ENCODE peak calls at places on chromosomes 4 and X, in ten cellular contexts. One of them, this sample, is unnamed.
A peak's percentile ranks its signal among the peaks of the same experiment; 100 is the strongest.

GRCh38 chrX:123803331-123803983 is 56.4 kb upstream of the XIAP start:
- DNase-seq in activated T-cell treated with anti-CD3 and anti-CD28 coated beads, Interleukin-2, amount 50 U/mL, for 72 hours: peak; percentile 16
- DNase-seq in cardiac muscle cell: peak; percentile 64
- DNase-seq in posterior vena cava: peak; percentile 34
- DNase-seq in HT-29: peak; percentile 95
- DNase-seq in HS-5: no peak
- DNase-seq in AG04449: no peak
- DNase-seq in cardiac fibroblast: peak; percentile 56
- DNase-seq in GOT3: no peak
- DNase-seq in psoas muscle: no peak
- DNase-seq in this sample: no peak

GRCh38 chrX:107684956-107685385 is 56.7 kb downstream of the PRPS1 start:
- DNase-seq in cardiac muscle cell: peak; percentile 90
- DNase-seq in HS-5: no peak
- DNase-seq in HT-29: peak; percentile 59
- DNase-seq in cardiac fibroblast: peak; percentile 90
- DNase-seq in posterior vena cava: peak; percentile 90
- DNase-seq in activated T-cell treated with anti-CD3 and anti-CD28 coated beads, Interleukin-2, amount 50 U/mL, for 72 hours: no peak
- DNase-seq in GOT3: no peak
- DNase-seq in psoas muscle: peak; percentile 85
- DNase-seq in AG04449: no peak
- DNase-seq in this sample: no peak

GRCh38 chr4:81405900-81406401 is 65.8 kb downstream of the RASGEF1B start:
- DNase-seq in activated T-cell treated with anti-CD3 and anti-CD28 coated beads, Interleukin-2, amount 50 U/mL, for 72 hours: peak; percentile 53
- DNase-seq in HS-5: peak; percentile 68
- DNase-seq in HT-29: peak; percentile 92
- DNase-seq in AG04449: peak; percentile 19
- DNase-seq in GOT3: no peak
- DNase-seq in posterior vena cava: no peak
- DNase-seq in psoas muscle: no peak
- DNase-seq in cardiac fibroblast: peak; percentile 87
- DNase-seq in cardiac muscle cell: peak; percentile 89
- DNase-seq in this sample: no peak

GRCh38 chr4:38904090-38904666 is 36.6 kb downstream of the FAM114A1 start:
- DNase-seq in psoas muscle: no peak
- DNase-seq in GOT3: no peak
- DNase-seq in posterior vena cava: no peak
- DNase-seq in cardiac fibroblast: no peak
- DNase-seq in activated T-cell treated with anti-CD3 and anti-CD28 coated beads, Interleukin-2, amount 50 U/mL, for 72 hours: no peak
- DNase-seq in HS-5: no peak
- DNase-seq in cardiac muscle cell: no peak
- DNase-seq in HT-29: peak; percentile 27
- DNase-seq in AG04449: no peak
- DNase-seq in this sample: no peak

GRCh38 chr4:6641971-6642320 is 1.5 kb downstream of the MRFAP1 start:
- DNase-seq in psoas muscle: no peak
- DNase-seq in posterior vena cava: no peak
- DNase-seq in AG04449: no peak
- DNase-seq in HT-29: no peak
- DNase-seq in HS-5: no peak
- DNase-seq in cardiac muscle cell: no peak
- DNase-seq in activated T-cell treated with anti-CD3 and anti-CD28 coated beads, Interleukin-2, amount 50 U/mL, for 72 hours: no peak
- DNase-seq in cardiac fibroblast: peak; percentile 12
- DNase-seq in GOT3: no peak
- DNase-seq in this sample: no peak

GRCh38 chrX:96729053-96729452 is 44.4 kb downstream of the DIAPH2 start:
- DNase-seq in GOT3: no peak
- DNase-seq in activated T-cell treated with anti-CD3 and anti-CD28 coated beads, Interleukin-2, amount 50 U/mL, for 72 hours: no peak
- DNase-seq in psoas muscle: no peak
- DNase-seq in HT-29: no peak
- DNase-seq in HS-5: no peak
- DNase-seq in posterior vena cava: no peak
- DNase-seq in AG04449: no peak
- DNase-seq in cardiac muscle cell: no peak
- DNase-seq in cardiac fibroblast: no peak
- DNase-seq in this sample: no peak

GRCh38 chr4:150318971-150319370 is 240.7 kb downstream of the DCLK2 start:
- DNase-seq in GOT3: no peak
- DNase-seq in AG04449: no peak
- DNase-seq in psoas muscle: no peak
- DNase-seq in activated T-cell treated with anti-CD3 and anti-CD28 coated beads, Interleukin-2, amount 50 U/mL, for 72 hours: no peak
- DNase-seq in HT-29: no peak
- DNase-seq in HS-5: no peak
- DNase-seq in cardiac fibroblast: no peak
- DNase-seq in cardiac muscle cell: no peak
- DNase-seq in posterior vena cava: no peak
- DNase-seq in this sample: no peak

GRCh38 chr4:181674315-181674714 is 568.9 kb upstream of the TENM3 start:
- DNase-seq in cardiac fibroblast: peak; percentile 75
- DNase-seq in GOT3: no peak
- DNase-seq in HT-29: no peak
- DNase-seq in psoas muscle: no peak
- DNase-seq in activated T-cell treated with anti-CD3 and anti-CD28 coated beads, Interleukin-2, amount 50 U/mL, for 72 hours: no peak
- DNase-seq in HS-5: no peak
- DNase-seq in AG04449: peak; percentile 85
- DNase-seq in posterior vena cava: no peak
- DNase-seq in cardiac muscle cell: peak; percentile 80
- DNase-seq in this sample: no peak

GRCh38 chr4:74499986-74500781 is 55.2 kb downstream of the AREG start:
- DNase-seq in cardiac muscle cell: peak; percentile 7
- DNase-seq in posterior vena cava: no peak
- DNase-seq in HT-29: no peak
- DNase-seq in HS-5: no peak
- DNase-seq in GOT3: no peak
- DNase-seq in psoas muscle: no peak
- DNase-seq in activated T-cell treated with anti-CD3 and anti-CD28 coated beads, Interleukin-2, amount 50 U/mL, for 72 hours: no peak
- DNase-seq in AG04449: no peak
- DNase-seq in cardiac fibroblast: no peak
- DNase-seq in this sample: no peak

GRCh38 chr4:156493858-156494257 is 477.7 kb downstream of the PDGFC start:
- DNase-seq in HT-29: no peak
- DNase-seq in GOT3: no peak
- DNase-seq in HS-5: no peak
- DNase-seq in posterior vena cava: no peak
- DNase-seq in activated T-cell treated with anti-CD3 and anti-CD28 coated beads, Interleukin-2, amount 50 U/mL, for 72 hours: no peak
- DNase-seq in psoas muscle: no peak
- DNase-seq in cardiac fibroblast: no peak
- DNase-seq in AG04449: no peak
- DNase-seq in cardiac muscle cell: no peak
- DNase-seq in this sample: no peak

GRCh38 chr4:146585761-146586333 is 52.8 kb upstream of the POU4F2 start:
- DNase-seq in activated T-cell treated with anti-CD3 and anti-CD28 coated beads, Interleukin-2, amount 50 U/mL, for 72 hours: no peak
- DNase-seq in GOT3: no peak
- DNase-seq in HT-29: no peak
- DNase-seq in HS-5: peak; percentile 56
- DNase-seq in AG04449: peak; percentile 28
- DNase-seq in cardiac fibroblast: peak; percentile 54
- DNase-seq in psoas muscle: no peak
- DNase-seq in posterior vena cava: no peak
- DNase-seq in cardiac muscle cell: peak; percentile 80
- DNase-seq in this sample: no peak

GRCh38 chr4:66489783-66490452 is 819.6 kb upstream of the EPHA5 start:
- DNase-seq in cardiac fibroblast: peak; percentile 82
- DNase-seq in cardiac muscle cell: peak; percentile 81
- DNase-seq in GOT3: no peak
- DNase-seq in AG04449: no peak
- DNase-seq in activated T-cell treated with anti-CD3 and anti-CD28 coated beads, Interleukin-2, amount 50 U/mL, for 72 hours: no peak
- DNase-seq in HT-29: no peak
- DNase-seq in posterior vena cava: no peak
- DNase-seq in HS-5: peak; percentile 52
- DNase-seq in psoas muscle: no peak
- DNase-seq in this sample: no peak

GRCh38 chr4:104907991-104908390 is 238.7 kb upstream of the TET2 start:
- DNase-seq in cardiac muscle cell: no peak
- DNase-seq in GOT3: no peak
- DNase-seq in cardiac fibroblast: no peak
- DNase-seq in HS-5: no peak
- DNase-seq in psoas muscle: no peak
- DNase-seq in activated T-cell treated with anti-CD3 and anti-CD28 coated beads, Interleukin-2, amount 50 U/mL, for 72 hours: no peak
- DNase-seq in posterior vena cava: no peak
- DNase-seq in AG04449: no peak
- DNase-seq in HT-29: no peak
- DNase-seq in this sample: no peak

GRCh38 chr4:87041142-87041541 is 106.3 kb downstream of the AFF1 start:
- DNase-seq in activated T-cell treated with anti-CD3 and anti-CD28 coated beads, Interleukin-2, amount 50 U/mL, for 72 hours: no peak
- DNase-seq in HS-5: no peak
- DNase-seq in psoas muscle: no peak
- DNase-seq in posterior vena cava: no peak
- DNase-seq in HT-29: no peak
- DNase-seq in cardiac muscle cell: peak; percentile 76
- DNase-seq in cardiac fibroblast: peak; percentile 71
- DNase-seq in AG04449: no peak
- DNase-seq in GOT3: no peak
- DNase-seq in this sample: no peak